ENCODE peak calls at places on chromosomes 12 and 14, in eight cellular contexts. N is heart right ventricle; R is HTR-8/SVneo; I is cardiac muscle cell; G is stimulated activated CD4-positive, alpha-beta T cell treated with anti-CD3 and anti-CD28 coated beads, Interleukin-4, amount 100 ng/mL, for 24 hours; J is stomach; Z is epithelial cell of esophagus; E is upper lobe of right lung. K is an unnamed sample.

GRCh38 chr12:94614288-94614721 is 36.1 kb downstream of the TMCC3 start:
- DNase-seq in I (peak; percentile 32), R (peak; percentile 57), J (no peak), E (no peak), N (no peak), G (no peak), Z (no peak), K (no peak)

GRCh38 chr14:90608925-90609324 is 207.3 kb downstream of the TTC7B start:
- DNase-seq in J (no peak), N (no peak), I (no peak), E (no peak), Z (no peak), G (no peak), R (no peak), K (no peak)

GRCh38 chr14:95258754-95259593 is 60.7 kb downstream of the CLMN start:
- DNase-seq in E (no peak), N (peak; percentile 50), Z (no peak), J (peak; percentile 22), I (no peak), R (no peak), G (no peak), K (peak; percentile 45)

GRCh38 chr12:68805592-68806120 is 2.3 kb upstream of the MDM2 start:
- DNase-seq in N (no peak), Z (peak; percentile 72), R (no peak), E (no peak), I (no peak), G (no peak), J (no peak), K (no peak)

GRCh38 chr12:49980501-49981158 is 7.9 kb downstream of the AQP6 start:
- DNase-seq in J (no peak), I (no peak), R (no peak), E (no peak), Z (no peak), G (no peak), N (no peak), K (no peak)

GRCh38 chr12:30989754-30990153 is 63.2 kb downstream of the TSPAN11 start:
- DNase-seq in Z (peak; percentile 7), R (no peak), G (no peak), N (peak; percentile 29), I (peak; percentile 51), J (no peak), E (no peak), K (peak; percentile 65)

GRCh38 chr12:32489070-32489469 is 89.7 kb downstream of the FGD4 start:
- DNase-seq in R (no peak), G (no peak), N (no peak), Z (no peak), J (no peak), E (no peak), I (no peak), K (no peak)

GRCh38 chr12:41368006-41368405 is 179.9 kb downstream of the PDZRN4 start:
- DNase-seq in R (no peak), I (no peak), N (no peak), J (no peak), G (no peak), Z (peak; percentile 17), E (no peak), K (no peak)

GRCh38 chr14:26293909-26294308 is 303.9 kb downstream of the NOVA1 start:
- DNase-seq in Z (peak; percentile 27), N (no peak), G (no peak), R (no peak), E (no peak), I (no peak), J (no peak), K (no peak)

GRCh38 chr12:121085842-121086353 is 46.8 kb upstream of the P2RX7 start:
- DNase-seq in N (no peak), G (no peak), E (no peak), J (no peak), R (no peak), Z (no peak), I (no peak), K (no peak)

GRCh38 chr12:105951732-105952131 is 187.0 kb downstream of the NUAK1 start:
- DNase-seq in E (no peak), G (no peak), I (no peak), R (no peak), J (no peak), N (no peak), Z (no peak), K (no peak)

GRCh38 chr12:34604631-34605509 is 582.6 kb downstream of the ALG10 start:
- DNase-seq in I (no peak), N (no peak), G (no peak), E (peak; percentile 46), J (no peak), R (no peak), Z (no peak), K (no peak)

GRCh38 chr14:67172520-67172919 is 16.7 kb upstream of the GARIN2 start:
- DNase-seq in N (no peak), R (no peak), J (no peak), Z (no peak), E (no peak), I (no peak), G (no peak), K (no peak)

GRCh38 chr12:80154261-80154660 is 54.9 kb downstream of the OTOGL start:
- DNase-seq in J (no peak), E (no peak), Z (peak; percentile 54), G (no peak), N (no peak), I (no peak), R (no peak), K (no peak)

GRCh38 chr12:3683670-3684069 is 69.2 kb downstream of the CRACR2A start:
- DNase-seq in G (no peak), E (no peak), Z (peak; percentile 64), I (no peak), R (no peak), N (no peak), J (no peak), K (no peak)

GRCh38 chr14:54211562-54212308 is 185.1 kb upstream of the CDKN3 start:
- DNase-seq in N (no peak), R (peak; percentile 66), G (no peak), I (no peak), J (no peak), Z (peak; percentile 70), E (no peak), K (no peak)

GRCh38 chr12:122368361-122369073 is 54.0 kb downstream of the CLIP1 start:
- DNase-seq in N (no peak), R (peak; percentile 32), Z (peak; percentile 53), E (no peak), J (no peak), I (no peak), G (no peak), K (no peak)